ENCODE peak calls at places on chromosome 14, in eight cellular contexts. One of them, this sample, is unnamed.

GRCh38 chr14:25833341-25834121 is 764.3 kb downstream of the NOVA1 start:
- DNase-seq in cardiac muscle cell: peak; percentile 73
- DNase-seq in GM23338: peak; percentile 74
- DNase-seq in breast epithelium: no peak
- DNase-seq in CD4-positive, CD25-positive, alpha-beta regulatory T cell: no peak
- DNase-seq in neural progenitor cell: peak; percentile 80
- DNase-seq in ovary: no peak
- DNase-seq in stomach: peak; percentile 27
- DNase-seq in this sample: no peak

GRCh38 chr14:73474952-73475351 is 15.8 kb upstream of the RIOX1 start:
- DNase-seq in neural progenitor cell: no peak
- DNase-seq in GM23338: no peak
- DNase-seq in cardiac muscle cell: no peak
- DNase-seq in stomach: no peak
- DNase-seq in breast epithelium: no peak
- DNase-seq in CD4-positive, CD25-positive, alpha-beta regulatory T cell: no peak
- DNase-seq in ovary: no peak
- DNase-seq in this sample: no peak

GRCh38 chr14:73789996-73790581 is 61.5 kb upstream of the PTGR2 start:
- DNase-seq in stomach: no peak
- DNase-seq in neural progenitor cell: no peak
- DNase-seq in ovary: peak; percentile 83
- DNase-seq in CD4-positive, CD25-positive, alpha-beta regulatory T cell: no peak
- DNase-seq in GM23338: no peak
- DNase-seq in breast epithelium: no peak
- DNase-seq in cardiac muscle cell: no peak
- DNase-seq in this sample: peak; percentile 42

GRCh38 chr14:102929349-102930137 is 7.1 kb downstream of the AMN start:
- DNase-seq in ovary: no peak
- DNase-seq in stomach: no peak
- DNase-seq in GM23338: no peak
- DNase-seq in cardiac muscle cell: no peak
- DNase-seq in breast epithelium: no peak
- DNase-seq in CD4-positive, CD25-positive, alpha-beta regulatory T cell: no peak
- DNase-seq in neural progenitor cell: peak; percentile 43
- DNase-seq in this sample: no peak

GRCh38 chr14:88516742-88517418 is 37.9 kb downstream of the PTPN21 start:
- DNase-seq in GM23338: no peak
- DNase-seq in breast epithelium: no peak
- DNase-seq in ovary: no peak
- DNase-seq in neural progenitor cell: peak; percentile 81
- DNase-seq in CD4-positive, CD25-positive, alpha-beta regulatory T cell: no peak
- DNase-seq in cardiac muscle cell: no peak
- DNase-seq in stomach: no peak
- DNase-seq in this sample: no peak

GRCh38 chr14:22650046-22650739 is 6.0 kb upstream of the OR6J1 start:
- DNase-seq in GM23338: no peak
- DNase-seq in stomach: no peak
- DNase-seq in cardiac muscle cell: no peak
- DNase-seq in CD4-positive, CD25-positive, alpha-beta regulatory T cell: no peak
- DNase-seq in neural progenitor cell: no peak
- DNase-seq in ovary: no peak
- DNase-seq in breast epithelium: no peak
- DNase-seq in this sample: no peak

GRCh38 chr14:86961106-86961716 is 1031.8 kb downstream of the GALC start:
- DNase-seq in CD4-positive, CD25-positive, alpha-beta regulatory T cell: no peak
- DNase-seq in ovary: no peak
- DNase-seq in neural progenitor cell: peak; percentile 52
- DNase-seq in breast epithelium: no peak
- DNase-seq in GM23338: peak; percentile 71
- DNase-seq in cardiac muscle cell: peak; percentile 18
- DNase-seq in stomach: no peak
- DNase-seq in this sample: no peak

GRCh38 chr14:58479975-58480374 is 52.5 kb downstream of the KIAA0586 start:
- DNase-seq in ovary: no peak
- DNase-seq in GM23338: no peak
- DNase-seq in stomach: no peak
- DNase-seq in neural progenitor cell: no peak
- DNase-seq in cardiac muscle cell: no peak
- DNase-seq in CD4-positive, CD25-positive, alpha-beta regulatory T cell: no peak
- DNase-seq in breast epithelium: no peak
- DNase-seq in this sample: no peak

GRCh38 chr14:35285991-35286564 is 6.1 kb upstream of the PSMA6 start:
- DNase-seq in CD4-positive, CD25-positive, alpha-beta regulatory T cell: no peak
- DNase-seq in GM23338: no peak
- DNase-seq in breast epithelium: no peak
- DNase-seq in neural progenitor cell: no peak
- DNase-seq in stomach: no peak
- DNase-seq in ovary: no peak
- DNase-seq in cardiac muscle cell: no peak
- DNase-seq in this sample: no peak

GRCh38 chr14:50598765-50599164 is 38.8 kb downstream of the ATL1 start:
- DNase-seq in neural progenitor cell: no peak
- DNase-seq in stomach: no peak
- DNase-seq in cardiac muscle cell: no peak
- DNase-seq in CD4-positive, CD25-positive, alpha-beta regulatory T cell: no peak
- DNase-seq in breast epithelium: no peak
- DNase-seq in GM23338: no peak
- DNase-seq in ovary: no peak
- DNase-seq in this sample: no peak

GRCh38 chr14:73729556-73730265 is 15.5 kb upstream of the PNMA1 start:
- DNase-seq in neural progenitor cell: no peak
- DNase-seq in GM23338: no peak
- DNase-seq in stomach: no peak
- DNase-seq in breast epithelium: no peak
- DNase-seq in cardiac muscle cell: no peak
- DNase-seq in CD4-positive, CD25-positive, alpha-beta regulatory T cell: no peak
- DNase-seq in ovary: no peak
- DNase-seq in this sample: no peak

GRCh38 chr14:87712386-87713113 is 280.4 kb downstream of the GALC start:
- DNase-seq in GM23338: peak; percentile 8
- DNase-seq in cardiac muscle cell: no peak
- DNase-seq in neural progenitor cell: peak; percentile 24
- DNase-seq in CD4-positive, CD25-positive, alpha-beta regulatory T cell: no peak
- DNase-seq in breast epithelium: no peak
- DNase-seq in stomach: no peak
- DNase-seq in ovary: no peak
- DNase-seq in this sample: no peak

GRCh38 chr14:79516009-79516408 is 695.3 kb downstream of the DIO2 start:
- DNase-seq in ovary: no peak
- DNase-seq in CD4-positive, CD25-positive, alpha-beta regulatory T cell: no peak
- DNase-seq in neural progenitor cell: peak; percentile 82
- DNase-seq in stomach: no peak
- DNase-seq in breast epithelium: no peak
- DNase-seq in GM23338: peak; percentile 18
- DNase-seq in cardiac muscle cell: no peak
- DNase-seq in this sample: no peak

GRCh38 chr14:100422556-100423420 is 99.6 kb downstream of the SLC25A47 start:
- DNase-seq in CD4-positive, CD25-positive, alpha-beta regulatory T cell: no peak
- DNase-seq in GM23338: no peak
- DNase-seq in breast epithelium: no peak
- DNase-seq in ovary: no peak
- DNase-seq in neural progenitor cell: no peak
- DNase-seq in stomach: no peak
- DNase-seq in cardiac muscle cell: no peak
- DNase-seq in this sample: no peak

GRCh38 chr14:42140001-42140400 is 533.3 kb downstream of the LRFN5 start:
- DNase-seq in ovary: no peak
- DNase-seq in stomach: no peak
- DNase-seq in neural progenitor cell: no peak
- DNase-seq in breast epithelium: no peak
- DNase-seq in cardiac muscle cell: no peak
- DNase-seq in CD4-positive, CD25-positive, alpha-beta regulatory T cell: no peak
- DNase-seq in GM23338: no peak
- DNase-seq in this sample: no peak

GRCh38 chr14:100525615-100526014 is 61.6 kb downstream of the BEGAIN start:
- DNase-seq in neural progenitor cell: no peak
- DNase-seq in CD4-positive, CD25-positive, alpha-beta regulatory T cell: no peak
- DNase-seq in cardiac muscle cell: no peak
- DNase-seq in stomach: peak; percentile 23
- DNase-seq in GM23338: no peak
- DNase-seq in breast epithelium: no peak
- DNase-seq in ovary: no peak
- DNase-seq in this sample: no peak

GRCh38 chr14:46571970-46572369 is 79.6 kb downstream of the RPL10L start:
- DNase-seq in ovary: no peak
- DNase-seq in GM23338: no peak
- DNase-seq in cardiac muscle cell: no peak
- DNase-seq in CD4-positive, CD25-positive, alpha-beta regulatory T cell: no peak
- DNase-seq in neural progenitor cell: no peak
- DNase-seq in breast epithelium: no peak
- DNase-seq in stomach: no peak
- DNase-seq in this sample: no peak

GRCh38 chr14:65434216-65434850 is 21.8 kb downstream of the FUT8 start:
- DNase-seq in ovary: no peak
- DNase-seq in cardiac muscle cell: no peak
- DNase-seq in breast epithelium: no peak
- DNase-seq in CD4-positive, CD25-positive, alpha-beta regulatory T cell: no peak
- DNase-seq in GM23338: peak; percentile 18
- DNase-seq in stomach: no peak
- DNase-seq in neural progenitor cell: no peak
- DNase-seq in this sample: no peak

GRCh38 chr14:62015945-62016344 is 253.7 kb downstream of the SNAPC1 start:
- DNase-seq in CD4-positive, CD25-positive, alpha-beta regulatory T cell: no peak
- DNase-seq in neural progenitor cell: no peak
- DNase-seq in breast epithelium: no peak
- DNase-seq in stomach: no peak
- DNase-seq in cardiac muscle cell: no peak
- DNase-seq in GM23338: no peak
- DNase-seq in ovary: no peak
- DNase-seq in this sample: no peak

GRCh38 chr14:35355981-35356839 is 48.3 kb downstream of the NFKBIA start:
- DNase-seq in breast epithelium: no peak
- DNase-seq in CD4-positive, CD25-positive, alpha-beta regulatory T cell: no peak
- DNase-seq in cardiac muscle cell: no peak
- DNase-seq in neural progenitor cell: no peak
- DNase-seq in stomach: no peak
- DNase-seq in ovary: no peak
- DNase-seq in GM23338: no peak
- DNase-seq in this sample: peak; percentile 62

GRCh38 chr14:100653409-100653808 is 66.2 kb upstream of the BEGAIN start:
- DNase-seq in neural progenitor cell: peak; percentile 40
- DNase-seq in CD4-positive, CD25-positive, alpha-beta regulatory T cell: peak; percentile 21
- DNase-seq in cardiac muscle cell: no peak
- DNase-seq in GM23338: peak; percentile 57
- DNase-seq in ovary: no peak
- DNase-seq in breast epithelium: no peak
- DNase-seq in stomach: no peak
- DNase-seq in this sample: no peak

GRCh38 chr14:58752782-58753181 is 115.0 kb downstream of the DACT1 start:
- DNase-seq in cardiac muscle cell: no peak
- DNase-seq in breast epithelium: peak; percentile 73
- DNase-seq in stomach: peak; percentile 90
- DNase-seq in ovary: peak; percentile 65
- DNase-seq in GM23338: no peak
- DNase-seq in neural progenitor cell: no peak
- DNase-seq in CD4-positive, CD25-positive, alpha-beta regulatory T cell: no peak
- DNase-seq in this sample: peak; percentile 76

GRCh38 chr14:51304956-51305355 is 64.9 kb downstream of the TMX1 start:
- DNase-seq in ovary: no peak
- DNase-seq in breast epithelium: no peak
- DNase-seq in neural progenitor cell: no peak
- DNase-seq in CD4-positive, CD25-positive, alpha-beta regulatory T cell: no peak
- DNase-seq in GM23338: no peak
- DNase-seq in stomach: no peak
- DNase-seq in cardiac muscle cell: peak; percentile 21
- DNase-seq in this sample: no peak

GRCh38 chr14:99481745-99482099 is 513 bp downstream of the CCNK start:
- DNase-seq in stomach: no peak
- DNase-seq in breast epithelium: no peak
- DNase-seq in CD4-positive, CD25-positive, alpha-beta regulatory T cell: peak; percentile 35
- DNase-seq in ovary: no peak
- DNase-seq in cardiac muscle cell: peak; percentile 43
- DNase-seq in neural progenitor cell: no peak
- DNase-seq in GM23338: peak; percentile 33
- DNase-seq in this sample: no peak

GRCh38 chr14:24067133-24068082 is 4.0 kb upstream of the CPNE6 start:
- DNase-seq in GM23338: no peak
- DNase-seq in ovary: no peak
- DNase-seq in cardiac muscle cell: no peak
- DNase-seq in neural progenitor cell: no peak
- DNase-seq in stomach: no peak
- DNase-seq in breast epithelium: no peak
- DNase-seq in CD4-positive, CD25-positive, alpha-beta regulatory T cell: no peak
- DNase-seq in this sample: no peak
- H3K27ac ChIP-seq in GM23338: no peak overlapping the region
- H3K27ac ChIP-seq in ovary: no peak overlapping the region
- H3K27ac ChIP-seq in cardiac muscle cell: no peak overlapping the region
- H3K27ac ChIP-seq in neural progenitor cell: no peak overlapping the region
- H3K27ac ChIP-seq in stomach: no peak overlapping the region
- H3K27ac ChIP-seq in breast epithelium: no peak overlapping the region
- H3K27ac ChIP-seq in CD4-positive, CD25-positive, alpha-beta regulatory T cell: no peak overlapping the region
- H3K27ac ChIP-seq in this sample: no peak overlapping the region

DNA sequence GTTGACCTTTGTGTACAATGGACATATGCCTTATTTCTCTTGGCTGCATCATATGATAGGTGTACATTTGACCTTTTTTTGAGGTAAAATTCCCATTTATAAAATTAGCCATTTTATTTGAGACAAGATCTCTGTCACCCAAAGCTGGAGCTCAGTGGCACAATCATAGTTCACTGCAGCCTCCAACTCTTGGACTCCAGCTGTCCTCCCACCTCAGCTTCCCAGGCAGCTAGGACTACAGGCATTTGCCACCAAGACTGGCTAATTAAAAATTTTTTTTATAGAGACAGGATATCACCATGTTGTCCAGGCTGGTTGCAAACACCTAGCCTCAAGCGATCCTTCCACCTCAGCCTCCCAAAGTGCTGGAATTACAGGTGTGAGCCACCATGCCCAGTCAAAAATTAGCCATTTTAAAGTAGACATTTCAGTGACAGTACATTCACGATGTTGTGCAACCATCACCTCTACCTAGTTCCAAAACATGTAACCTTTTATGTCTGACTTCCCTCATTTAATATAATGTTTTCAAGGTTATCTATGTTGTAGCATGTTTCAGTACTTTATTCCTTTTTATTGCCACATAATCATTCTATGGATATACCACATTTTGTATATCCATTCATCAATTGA is 5.4 kb downstream of the G2E3 start:
- DNase-seq in breast epithelium: no peak
- DNase-seq in stomach: no peak
- DNase-seq in neural progenitor cell: no peak
- DNase-seq in ovary: no peak
- DNase-seq in GM23338: no peak
- DNase-seq in cardiac muscle cell: no peak
- DNase-seq in CD4-positive, CD25-positive, alpha-beta regulatory T cell: no peak
- DNase-seq in this sample: no peak
- H3K27ac ChIP-seq in breast epithelium: no peak overlapping the region
- H3K27ac ChIP-seq in stomach: no peak overlapping the region
- H3K27ac ChIP-seq in neural progenitor cell: no peak overlapping the region
- H3K27ac ChIP-seq in ovary: no peak overlapping the region
- H3K27ac ChIP-seq in GM23338: no peak overlapping the region
- H3K27ac ChIP-seq in cardiac muscle cell: no peak overlapping the region
- H3K27ac ChIP-seq in CD4-positive, CD25-positive, alpha-beta regulatory T cell: no peak overlapping the region
- H3K27ac ChIP-seq in this sample: no peak overlapping the region

GRCh38 chr14:55582741-55583140 is 2.7 kb downstream of the KTN1 start:
- DNase-seq in GM23338: no peak
- DNase-seq in cardiac muscle cell: no peak
- DNase-seq in ovary: no peak
- DNase-seq in breast epithelium: no peak
- DNase-seq in stomach: no peak
- DNase-seq in CD4-positive, CD25-positive, alpha-beta regulatory T cell: no peak
- DNase-seq in neural progenitor cell: no peak
- DNase-seq in this sample: no peak
- H3K27ac ChIP-seq in GM23338: no peak overlapping the region
- H3K27ac ChIP-seq in cardiac muscle cell: peak overlapping the region; percentile 32
- H3K27ac ChIP-seq in ovary: no peak overlapping the region
- H3K27ac ChIP-seq in breast epithelium: no peak overlapping the region
- H3K27ac ChIP-seq in stomach: no peak overlapping the region
- H3K27ac ChIP-seq in CD4-positive, CD25-positive, alpha-beta regulatory T cell: no peak overlapping the region
- H3K27ac ChIP-seq in neural progenitor cell: no peak overlapping the region
- H3K27ac ChIP-seq in this sample: no peak overlapping the region

GRCh38 chr14:68936980-68937379 is 42.1 kb downstream of the ACTN1 start:
- DNase-seq in CD4-positive, CD25-positive, alpha-beta regulatory T cell: no peak
- DNase-seq in breast epithelium: no peak
- DNase-seq in GM23338: no peak
- DNase-seq in stomach: no peak
- DNase-seq in cardiac muscle cell: no peak
- DNase-seq in ovary: no peak
- DNase-seq in neural progenitor cell: no peak
- DNase-seq in this sample: no peak
- H3K27ac ChIP-seq in CD4-positive, CD25-positive, alpha-beta regulatory T cell: no peak overlapping the region
- H3K27ac ChIP-seq in breast epithelium: peak overlapping the region; percentile 82
- H3K27ac ChIP-seq in GM23338: no peak overlapping the region
- H3K27ac ChIP-seq in stomach: peak overlapping the region; percentile 32
- H3K27ac ChIP-seq in cardiac muscle cell: peak overlapping the region; percentile 6
- H3K27ac ChIP-seq in ovary: no peak overlapping the region
- H3K27ac ChIP-seq in neural progenitor cell: no peak overlapping the region
- H3K27ac ChIP-seq in this sample: peak overlapping the region; percentile 72

This sample was measured in lung.